ENCODE peak calls at places on chromosomes 6 and 20, in five cellular contexts. L is HepG2, I is GM12892, Z is H54, B is esophagus squamous epithelium. M is an unnamed sample.
A peak's percentile ranks its signal among the peaks of the same experiment; 100 is the strongest.

GRCh38 chr20:15100506-15101160 is 763.2 kb upstream of the FLRT3 start:
- DNase-seq in L (no peak), I (no peak), Z (no peak), B (no peak), M (no peak)

GRCh38 chr20:38617011-38617829 is 15.6 kb downstream of the ARHGAP40 start:
- DNase-seq in L (peak; percentile 33), I (no peak), Z (peak; percentile 90), B (no peak), M (no peak)

GRCh38 chr6:30007132-30007764 is 53.8 kb upstream of the POLR1H start:
- DNase-seq in L (no peak), I (peak; percentile 25), Z (no peak), B (no peak), M (no peak)

GRCh38 chr20:36175016-36175415 is 20.5 kb downstream of the EPB41L1 start:
- DNase-seq in L (no peak), I (no peak), Z (peak; percentile 59), B (no peak), M (no peak)

GRCh38 chr6:39801456-39802251 is 9.5 kb downstream of the DAAM2 start:
- DNase-seq in L (peak; percentile 78), I (no peak), Z (no peak), B (no peak), M (no peak)

GRCh38 chr20:61497029-61497627 is 245.1 kb downstream of the CDH4 start:
- DNase-seq in L (no peak), I (no peak), Z (no peak), B (no peak), M (no peak)

GRCh38 chr6:133916650-133917151 is 27.8 kb downstream of the TCF21 start:
- DNase-seq in L (peak; percentile 75), I (no peak), Z (peak; percentile 15), B (peak; percentile 23), M (peak; percentile 35)

GRCh38 chr20:52991783-52992182 is 19.6 kb downstream of the TSHZ2 start:
- DNase-seq in L (no peak), I (no peak), Z (no peak), B (no peak), M (no peak)

GRCh38 chr6:166957087-166957804 is 896 bp upstream of the RNASET2 start:
- DNase-seq in L (peak; percentile 87), I (peak; percentile 36), Z (no peak), B (peak; percentile 13), M (no peak)

GRCh38 chr6:100378576-100378975 is 86.1 kb downstream of the SIM1 start:
- DNase-seq in L (no peak), I (no peak), Z (no peak), B (no peak), M (no peak)

GRCh38 chr6:16773376-16773775 is 12.1 kb upstream of the ATXN1 start:
- DNase-seq in L (no peak), I (no peak), Z (no peak), B (no peak), M (no peak)

GRCh38 chr6:28743271-28743789 is 180.5 kb downstream of the TRIM27 start:
- DNase-seq in L (no peak), I (no peak), Z (no peak), B (no peak), M (no peak)

GRCh38 chr6:78599526-78599925 is 267.8 kb upstream of the IRAK1BP1 start:
- DNase-seq in L (no peak), I (no peak), Z (no peak), B (no peak), M (no peak)

GRCh38 chr6:131167773-131168172 is 32.5 kb downstream of the AKAP7 start:
- DNase-seq in L (no peak), I (no peak), Z (no peak), B (no peak), M (no peak)

GRCh38 chr6:20577280-20577679 is 43.0 kb downstream of the CDKAL1 start:
- DNase-seq in L (no peak), I (no peak), Z (no peak), B (no peak), M (no peak)

GRCh38 chr20:36273414-36274247 is 32.5 kb upstream of the DLGAP4 start:
- DNase-seq in L (no peak), I (no peak), Z (no peak), B (no peak), M (no peak)

GRCh38 chr6:144678844-144679243 is 393.7 kb downstream of the UTRN start:
- DNase-seq in L (no peak), I (no peak), Z (no peak), B (no peak), M (no peak)

GRCh38 chr6:99822741-99823512 is 171.1 kb downstream of the MCHR2 start:
- DNase-seq in L (peak; percentile 64), I (peak; percentile 14), Z (peak; percentile 9), B (no peak), M (no peak)

GRCh38 chr20:58099291-58099915 is 129.1 kb downstream of the ANKRD60 start:
- DNase-seq in L (no peak), I (no peak), Z (no peak), B (no peak), M (no peak)
- TF ChIP-seq POLR2A in L (no peak), I (no peak), Z (no peak), B (no peak), M (no peak)

DNA sequence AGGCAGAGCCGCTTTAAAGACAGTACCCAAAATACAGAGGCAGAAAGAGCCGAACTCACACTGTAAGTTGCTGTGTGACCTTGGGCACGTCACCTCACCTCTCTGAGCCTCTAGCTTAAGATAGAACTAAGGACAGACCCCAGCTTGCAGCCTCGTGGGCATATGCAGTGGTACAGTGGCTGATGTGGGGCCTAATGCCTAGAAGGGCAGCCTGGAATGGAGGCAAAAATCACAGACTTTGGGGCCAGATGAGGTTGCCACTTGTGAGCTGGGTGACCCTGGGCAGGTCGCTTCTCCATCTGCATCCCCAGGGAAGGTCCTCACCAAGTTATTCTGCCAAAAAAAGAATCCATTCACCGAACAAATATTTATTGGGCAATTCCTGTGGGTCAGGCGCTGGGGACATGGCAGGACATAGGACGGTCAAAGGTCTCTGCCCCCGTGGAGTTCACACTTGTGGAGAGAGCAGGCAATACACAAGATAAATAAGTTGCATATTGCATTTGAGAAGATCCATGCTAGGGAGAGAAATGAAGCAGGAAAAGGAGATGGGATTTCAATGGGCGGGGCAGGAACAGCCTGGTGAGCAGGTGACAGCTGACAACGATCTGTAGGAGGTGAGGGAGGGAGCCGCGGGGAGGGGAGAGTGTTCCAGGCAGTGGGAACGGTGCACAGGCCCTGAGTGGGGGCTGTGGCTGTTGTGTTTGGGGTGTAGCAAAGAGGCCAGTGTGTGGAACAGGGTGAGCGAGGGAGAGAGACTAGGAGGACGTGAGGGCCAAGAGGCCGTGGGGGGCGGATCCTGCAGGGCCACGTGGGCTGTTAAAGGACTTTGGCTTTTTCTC is 115.2 kb downstream of the CEBPB start:
- DNase-seq in L (peak; percentile 98), I (no peak), Z (no peak), B (no peak), M (no peak)
- TF ChIP-seq POLR2A in L (peak; percentile 71), I (no peak), Z (no peak), B (no peak), M (no peak)

GRCh38 chr20:50587291-50587961 is 77.2 kb downstream of the PTPN1 start:
- DNase-seq in L (no peak), I (no peak), Z (no peak), B (no peak), M (no peak)
- TF ChIP-seq POLR2A in L (no peak), I (no peak), Z (no peak), B (no peak), M (no peak)

DNA sequence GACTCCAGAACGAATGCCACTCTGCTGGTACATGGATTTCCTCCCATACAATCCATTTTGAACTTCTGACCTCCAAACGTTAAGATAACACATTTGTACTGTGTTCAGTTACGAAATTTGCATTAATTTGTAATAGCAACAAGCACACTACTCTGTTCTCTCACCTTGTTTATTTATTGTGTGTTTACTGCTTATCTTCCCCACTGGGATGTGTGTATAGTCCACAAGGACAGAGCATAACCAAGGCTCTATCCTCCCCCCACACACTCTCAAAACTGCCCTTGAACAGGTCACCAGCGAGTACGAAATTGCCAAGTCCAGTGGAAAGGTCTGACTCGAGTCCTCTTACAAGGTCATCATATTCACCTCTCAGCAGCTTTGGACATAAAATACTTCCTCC is 18.6 kb downstream of the ADTRP start:
- DNase-seq in L (no peak), I (no peak), Z (no peak), B (no peak), M (no peak)
- TF ChIP-seq POLR2A in L (no peak), I (no peak), Z (no peak), B (no peak), M (no peak)

DNA sequence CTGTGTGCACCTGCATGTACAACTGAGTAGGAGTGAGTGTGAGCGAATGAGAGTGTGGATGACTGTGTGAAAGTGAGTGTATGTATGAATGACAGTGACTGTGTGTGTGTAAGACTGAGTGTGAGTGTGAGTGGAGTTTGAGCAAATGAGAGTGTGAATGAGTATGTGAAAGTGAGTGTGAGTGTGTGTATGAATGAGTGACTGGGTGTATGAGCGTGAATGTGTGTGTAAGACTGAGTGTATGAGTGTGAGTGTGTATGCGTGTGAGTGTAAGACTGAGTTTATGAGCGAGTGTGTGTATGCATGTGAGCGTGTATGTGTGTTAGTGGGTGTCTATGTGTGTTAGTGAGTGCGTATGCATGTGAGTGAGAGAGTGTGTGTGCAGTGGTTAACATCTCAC is 220.8 kb downstream of the QKI start:
- DNase-seq in L (no peak), I (no peak), Z (no peak), B (no peak), M (no peak)
- TF ChIP-seq POLR2A in L (no peak), I (no peak), Z (no peak), B (no peak), M (no peak)

M was measured in GM12878.